ENCODE peak calls at places on chromosome 2, in ten cellular contexts. Y is activated naive CD4-positive, alpha-beta T cell treated with anti-CD3 and anti-CD28 coated beads, Interleukin-2, amount 50 U/mL, for 72 hours; M is GM19239; F is hepatic stellate cell; C is A549; B is HuH-7.5; K is hypothalamus; S is stimulated activated CD4-positive, alpha-beta T cell treated with anti-CD3 and anti-CD28 coated beads, Interleukin-1b, Interleukin-23, amount 100 ng/mL, for 24 hours; Q is T follicular helper cell; P is T-cell. H is an unnamed sample.
A peak's percentile ranks its signal among the peaks of the same experiment; 100 is the strongest.

GRCh38 chr2:207869784-207870778 is 100.4 kb upstream of the FZD5 start:
- DNase-seq in K (no peak), M (no peak), Q (no peak), P (no peak), B (peak; percentile 12), Y (no peak), F (peak; percentile 44), C (peak; percentile 83), S (no peak), H (no peak)

GRCh38 chr2:157818227-157818626 is 57.9 kb downstream of the ACVR1 start:
- DNase-seq in Y (no peak), B (no peak), C (no peak), F (no peak), K (no peak), S (no peak), P (no peak), M (no peak), Q (no peak), H (no peak)

GRCh38 chr2:159449504-159450124 is 163.1 kb upstream of the WDSUB1 start:
- DNase-seq in P (no peak), S (no peak), Q (no peak), C (no peak), B (no peak), M (no peak), Y (no peak), F (no peak), K (no peak), H (no peak)

GRCh38 chr2:217790681-217791392 is 212.0 kb downstream of the TNS1 start:
- DNase-seq in C (no peak), K (no peak), Y (no peak), S (no peak), F (peak; percentile 59), B (no peak), M (no peak), Q (no peak), P (no peak), H (no peak)

GRCh38 chr2:96342085-96342484 is 6.5 kb downstream of the NCAPH start:
- DNase-seq in S (no peak), M (no peak), K (no peak), B (no peak), Q (no peak), F (peak; percentile 62), P (no peak), C (peak; percentile 53), Y (no peak), H (peak; percentile 45)

GRCh38 chr2:183678908-183679307 is 554.7 kb downstream of the NUP35 start:
- DNase-seq in Y (no peak), K (no peak), M (no peak), Q (no peak), B (no peak), F (no peak), P (no peak), S (no peak), C (no peak), H (no peak)

GRCh38 chr2:73260338-73260984 is 23.8 kb downstream of the FBXO41 start:
- DNase-seq in C (peak; percentile 76), B (peak; percentile 92), M (no peak), P (no peak), Q (no peak), Y (no peak), K (peak; percentile 36), S (no peak), F (peak; percentile 91), H (no peak)

GRCh38 chr2:109009920-109010610 is 21.0 kb upstream of the EDAR start:
- DNase-seq in Q (no peak), B (no peak), F (no peak), Y (no peak), M (no peak), S (no peak), C (peak; percentile 13), K (no peak), P (no peak), H (no peak)

GRCh38 chr2:71933467-71934319 is 214.0 kb downstream of the CYP26B1 start:
- DNase-seq in K (no peak), C (peak; percentile 69), F (peak; percentile 44), M (no peak), Q (no peak), Y (peak; percentile 34), P (no peak), B (peak; percentile 50), S (no peak), H (no peak)

GRCh38 chr2:10608273-10608672 is 81.5 kb downstream of the NOL10 start:
- DNase-seq in Y (no peak), K (no peak), F (no peak), M (no peak), P (no peak), B (no peak), C (no peak), S (no peak), Q (no peak), H (no peak)

GRCh38 chr2:97870396-97870843 is 125.3 kb downstream of the TMEM131 start:
- DNase-seq in Q (no peak), K (no peak), F (peak; percentile 54), P (peak; percentile 7), C (peak; percentile 41), Y (peak; percentile 54), S (no peak), B (no peak), M (peak; percentile 69), H (no peak)

GRCh38 chr2:187228986-187229385 is 219.1 kb downstream of the CALCRL start:
- DNase-seq in Q (no peak), P (no peak), F (no peak), M (no peak), B (no peak), Y (no peak), C (no peak), S (no peak), K (no peak), H (no peak)

GRCh38 chr2:61620244-61621159 is 82.3 kb upstream of the XPO1 start:
- DNase-seq in M (no peak), C (peak; percentile 82), S (no peak), F (peak; percentile 62), Q (no peak), B (no peak), P (no peak), K (no peak), Y (no peak), H (no peak)

GRCh38 chr2:171814883-171815282 is 79.2 kb downstream of the SLC25A12 start:
- DNase-seq in B (no peak), S (no peak), C (no peak), M (no peak), P (no peak), Y (no peak), F (no peak), K (no peak), Q (no peak), H (no peak)

GRCh38 chr2:7701807-7702206 is 784.6 kb downstream of the RNF144A start:
- DNase-seq in F (no peak), S (no peak), P (no peak), K (no peak), C (no peak), B (no peak), Y (no peak), Q (no peak), M (no peak), H (no peak)

GRCh38 chr2:203623616-203624015 is 82.8 kb upstream of the CD28 start:
- DNase-seq in Y (no peak), S (no peak), F (no peak), P (no peak), K (no peak), B (no peak), M (no peak), C (no peak), Q (no peak), H (peak; percentile 15)

GRCh38 chr2:69177785-69178636 is 165.0 kb downstream of the ANTXR1 start:
- DNase-seq in B (peak; percentile 76), Y (no peak), P (no peak), Q (no peak), C (peak; percentile 93), K (peak; percentile 64), M (no peak), F (peak; percentile 82), S (no peak), H (no peak)

GRCh38 chr2:86068098-86069047 is 37.3 kb downstream of the POLR1A start:
- DNase-seq in F (no peak), M (peak; percentile 19), P (peak; percentile 47), Q (peak; percentile 13), C (peak; percentile 29), K (no peak), S (no peak), Y (peak; percentile 72), B (no peak), H (no peak)

GRCh38 chr2:191560594-191560993 is 117.3 kb upstream of the NABP1 start:
- DNase-seq in K (no peak), S (no peak), Y (no peak), M (no peak), Q (no peak), P (no peak), B (no peak), C (no peak), F (no peak), H (no peak)

GRCh38 chr2:178761759-178762371 is 45.4 kb downstream of the TTN start:
- DNase-seq in B (no peak), S (no peak), M (peak; percentile 9), P (peak; percentile 7), Q (no peak), F (no peak), C (peak; percentile 58), Y (no peak), K (peak; percentile 2), H (no peak)